ENCODE peak calls at places on chromosome 4, in six cellular contexts. One of them, this sample, is unnamed. For H3K4me1, the result is how much of the 10 kb centered on the place peaks cover.

GRCh38 chr4:24887881-24888430 is 24.9 kb downstream of the CCDC149 start:
- DNase-seq in sigmoid colon: no peak
- DNase-seq in left ventricle myocardium inferior: no peak
- DNase-seq in breast epithelium: no peak
- DNase-seq in heart right ventricle: no peak
- DNase-seq in SK-N-SH: no peak
- DNase-seq in this sample: no peak

GRCh38 chr4:38717604-38718003 is 53.6 kb downstream of the KLF3 start:
- DNase-seq in breast epithelium: no peak
- DNase-seq in SK-N-SH: no peak
- DNase-seq in left ventricle myocardium inferior: no peak
- DNase-seq in sigmoid colon: no peak
- DNase-seq in heart right ventricle: peak
- DNase-seq in this sample: no peak

GRCh38 chr4:37631551-37631950 is 54.6 kb downstream of the RELL1 start:
- DNase-seq in heart right ventricle: peak
- DNase-seq in breast epithelium: peak
- DNase-seq in SK-N-SH: no peak
- DNase-seq in sigmoid colon: peak
- DNase-seq in left ventricle myocardium inferior: peak
- DNase-seq in this sample: no peak

GRCh38 chr4:38004062-38004461 is 43.9 kb downstream of the PTTG2 start:
- DNase-seq in sigmoid colon: no peak
- DNase-seq in breast epithelium: no peak
- DNase-seq in left ventricle myocardium inferior: no peak
- DNase-seq in SK-N-SH: no peak
- DNase-seq in heart right ventricle: no peak
- DNase-seq in this sample: no peak

GRCh38 chr4:10066206-10066605 is 44.9 kb upstream of the SLC2A9 start:
- DNase-seq in left ventricle myocardium inferior: no peak
- DNase-seq in SK-N-SH: no peak
- DNase-seq in sigmoid colon: no peak
- DNase-seq in breast epithelium: no peak
- DNase-seq in heart right ventricle: no peak
- DNase-seq in this sample: no peak

GRCh38 chr4:73732759-73733431 is 7.5 kb upstream of the CXCL8 start:
- DNase-seq in sigmoid colon: no peak
- DNase-seq in breast epithelium: no peak
- DNase-seq in SK-N-SH: no peak
- DNase-seq in left ventricle myocardium inferior: no peak
- DNase-seq in heart right ventricle: peak
- DNase-seq in this sample: peak

GRCh38 chr4:117488692-117489091 is 403.3 kb upstream of the TRAM1L1 start:
- DNase-seq in SK-N-SH: no peak
- DNase-seq in breast epithelium: no peak
- DNase-seq in left ventricle myocardium inferior: no peak
- DNase-seq in sigmoid colon: no peak
- DNase-seq in heart right ventricle: no peak
- DNase-seq in this sample: no peak

GRCh38 chr4:178240891-178241290 is 798.7 kb upstream of the AGA start:
- DNase-seq in heart right ventricle: no peak
- DNase-seq in left ventricle myocardium inferior: no peak
- DNase-seq in SK-N-SH: no peak
- DNase-seq in sigmoid colon: no peak
- DNase-seq in breast epithelium: no peak
- DNase-seq in this sample: no peak

GRCh38 chr4:62431513-62431912 is 1231.4 kb downstream of the ADGRL3 start:
- DNase-seq in SK-N-SH: no peak
- DNase-seq in heart right ventricle: no peak
- DNase-seq in left ventricle myocardium inferior: no peak
- DNase-seq in breast epithelium: no peak
- DNase-seq in sigmoid colon: no peak
- DNase-seq in this sample: no peak

GRCh38 chr4:27915822-27916221 is 1055.2 kb downstream of the STIM2 start:
- DNase-seq in breast epithelium: no peak
- DNase-seq in SK-N-SH: no peak
- DNase-seq in sigmoid colon: no peak
- DNase-seq in left ventricle myocardium inferior: no peak
- DNase-seq in heart right ventricle: no peak
- DNase-seq in this sample: no peak

GRCh38 chr4:98518555-98519267 is 139.7 kb downstream of the TSPAN5 start:
- DNase-seq in left ventricle myocardium inferior: no peak
- DNase-seq in heart right ventricle: no peak
- DNase-seq in SK-N-SH: no peak
- DNase-seq in sigmoid colon: no peak
- DNase-seq in breast epithelium: no peak
- DNase-seq in this sample: no peak

GRCh38 chr4:184933311-184933710 is 85.0 kb upstream of the HELT start:
- DNase-seq in heart right ventricle: no peak
- DNase-seq in breast epithelium: no peak
- DNase-seq in SK-N-SH: no peak
- DNase-seq in sigmoid colon: no peak
- DNase-seq in left ventricle myocardium inferior: no peak
- DNase-seq in this sample: no peak

GRCh38 chr4:43587746-43588145 is 695.2 kb downstream of the GRXCR1 start:
- DNase-seq in left ventricle myocardium inferior: no peak
- DNase-seq in heart right ventricle: no peak
- DNase-seq in SK-N-SH: no peak
- DNase-seq in breast epithelium: no peak
- DNase-seq in sigmoid colon: no peak
- DNase-seq in this sample: no peak

GRCh38 chr4:15100994-15101695 is 98.9 kb downstream of the CPEB2 start:
- DNase-seq in left ventricle myocardium inferior: no peak
- DNase-seq in breast epithelium: no peak
- DNase-seq in SK-N-SH: no peak
- DNase-seq in heart right ventricle: no peak
- DNase-seq in sigmoid colon: no peak
- DNase-seq in this sample: peak

GRCh38 chr4:106584590-106584989 is 216.0 kb upstream of the GIMD1 start:
- DNase-seq in SK-N-SH: no peak
- DNase-seq in heart right ventricle: no peak
- DNase-seq in left ventricle myocardium inferior: no peak
- DNase-seq in sigmoid colon: no peak
- DNase-seq in breast epithelium: no peak
- DNase-seq in this sample: no peak

GRCh38 chr4:65943076-65943475 is 272.8 kb upstream of the EPHA5 start:
- DNase-seq in heart right ventricle: no peak
- DNase-seq in SK-N-SH: no peak
- DNase-seq in left ventricle myocardium inferior: no peak
- DNase-seq in breast epithelium: no peak
- DNase-seq in sigmoid colon: no peak
- DNase-seq in this sample: peak

GRCh38 chr4:8047837-8048678 is 108.4 kb upstream of the AFAP1 start:
- DNase-seq in left ventricle myocardium inferior: no peak
- DNase-seq in heart right ventricle: no peak
- DNase-seq in SK-N-SH: no peak
- DNase-seq in sigmoid colon: no peak
- DNase-seq in breast epithelium: no peak
- DNase-seq in this sample: no peak

GRCh38 chr4:1793496-1793840 is 375 bp downstream of the FGFR3 start:
- DNase-seq in left ventricle myocardium inferior: peak
- DNase-seq in sigmoid colon: no peak
- DNase-seq in SK-N-SH: peak
- DNase-seq in heart right ventricle: peak
- DNase-seq in breast epithelium: no peak
- DNase-seq in this sample: peak

GRCh38 chr4:1795304-1796195 is 2.5 kb downstream of the FGFR3 start:
- DNase-seq in breast epithelium: no peak
- DNase-seq in SK-N-SH: no peak
- DNase-seq in heart right ventricle: no peak
- DNase-seq in sigmoid colon: no peak
- DNase-seq in left ventricle myocardium inferior: no peak
- DNase-seq in this sample: no peak

GRCh38 chr4:1796486-1797204 is 3.6 kb downstream of the FGFR3 start:
- DNase-seq in SK-N-SH: no peak
- DNase-seq in left ventricle myocardium inferior: no peak
- DNase-seq in sigmoid colon: no peak
- DNase-seq in heart right ventricle: no peak
- DNase-seq in breast epithelium: no peak
- DNase-seq in this sample: no peak

GRCh38 chr4:1793940-1794808 is 1.1 kb downstream of the FGFR3 start:
- DNase-seq in breast epithelium: no peak
- DNase-seq in SK-N-SH: peak
- DNase-seq in sigmoid colon: no peak
- DNase-seq in heart right ventricle: no peak
- DNase-seq in left ventricle myocardium inferior: no peak
- DNase-seq in this sample: no peak

GRCh38 chr4:1794809-1795303 is 1.8 kb downstream of the FGFR3 start:
- DNase-seq in left ventricle myocardium inferior: no peak
- DNase-seq in breast epithelium: no peak
- DNase-seq in sigmoid colon: no peak
- DNase-seq in heart right ventricle: no peak
- DNase-seq in SK-N-SH: peak
- DNase-seq in this sample: no peak
- H3K4me3 ChIP-seq in left ventricle myocardium inferior: peak
- H3K4me3 ChIP-seq in breast epithelium: peak
- H3K4me3 ChIP-seq in sigmoid colon: peak
- H3K4me3 ChIP-seq in heart right ventricle: peak
- H3K4me3 ChIP-seq in SK-N-SH: no peak
- H3K4me3 ChIP-seq in this sample: peak

GRCh38 chr4:134906404-134907023 is 704.9 kb upstream of the PABPC4L start:
- DNase-seq in left ventricle myocardium inferior: no peak
- DNase-seq in breast epithelium: no peak
- DNase-seq in SK-N-SH: peak
- DNase-seq in heart right ventricle: no peak
- DNase-seq in sigmoid colon: no peak
- DNase-seq in this sample: peak
- H3K4me1 ChIP-seq in left ventricle myocardium inferior: under half
- H3K4me1 ChIP-seq in breast epithelium: under half
- H3K4me1 ChIP-seq in SK-N-SH: under half
- H3K4me1 ChIP-seq in heart right ventricle: under half
- H3K4me1 ChIP-seq in sigmoid colon: under half
- H3K4me1 ChIP-seq in this sample: under half

GRCh38 chr4:113586072-113586471 is 175.5 kb downstream of the CAMK2D start:
- DNase-seq in breast epithelium: no peak
- DNase-seq in heart right ventricle: no peak
- DNase-seq in sigmoid colon: no peak
- DNase-seq in SK-N-SH: no peak
- DNase-seq in left ventricle myocardium inferior: no peak
- DNase-seq in this sample: no peak

GRCh38 chr4:113587156-113587555 is 174.4 kb downstream of the CAMK2D start:
- DNase-seq in left ventricle myocardium inferior: no peak
- DNase-seq in SK-N-SH: no peak
- DNase-seq in breast epithelium: no peak
- DNase-seq in sigmoid colon: no peak
- DNase-seq in heart right ventricle: no peak
- DNase-seq in this sample: no peak

GRCh38 chr4:113588895-113589668 is 172.5 kb downstream of the CAMK2D start:
- DNase-seq in sigmoid colon: no peak
- DNase-seq in left ventricle myocardium inferior: no peak
- DNase-seq in heart right ventricle: no peak
- DNase-seq in SK-N-SH: no peak
- DNase-seq in breast epithelium: no peak
- DNase-seq in this sample: no peak

GRCh38 chr4:113584407-113585150 is 177.0 kb downstream of the CAMK2D start:
- DNase-seq in SK-N-SH: no peak
- DNase-seq in sigmoid colon: no peak
- DNase-seq in heart right ventricle: no peak
- DNase-seq in breast epithelium: no peak
- DNase-seq in left ventricle myocardium inferior: no peak
- DNase-seq in this sample: peak

DNA sequence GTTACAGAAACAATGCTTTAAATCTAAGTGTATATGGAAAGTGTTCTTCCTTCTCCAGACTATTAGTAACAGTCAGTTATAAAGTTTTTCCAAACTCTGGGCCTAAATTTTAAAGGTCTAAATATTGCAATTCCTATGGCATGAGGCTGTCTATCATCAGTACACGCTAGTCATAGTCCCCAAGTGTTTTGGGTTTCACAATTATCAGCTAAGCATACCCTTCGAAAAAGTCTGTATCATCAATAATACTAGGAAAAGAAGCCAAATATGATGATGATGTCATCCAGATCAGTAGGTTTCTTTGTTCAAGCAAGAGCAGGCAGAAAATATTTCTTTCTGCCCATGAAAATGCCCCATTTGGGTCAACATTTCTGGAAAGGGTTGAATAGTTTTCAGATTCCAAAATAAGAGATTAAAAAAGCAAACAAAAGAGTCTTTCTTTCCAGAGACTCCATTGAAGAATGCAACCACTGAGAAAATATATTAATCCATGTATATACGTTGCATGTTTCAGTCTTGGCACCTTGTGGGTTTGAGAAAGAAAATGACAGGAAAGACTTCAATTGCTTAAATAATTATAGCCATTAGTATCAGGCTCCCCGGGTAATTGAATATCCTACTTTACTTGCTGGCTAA is 173.8 kb downstream of the CAMK2D start:
- DNase-seq in breast epithelium: no peak
- DNase-seq in sigmoid colon: no peak
- DNase-seq in SK-N-SH: no peak
- DNase-seq in left ventricle myocardium inferior: no peak
- DNase-seq in heart right ventricle: no peak
- DNase-seq in this sample: no peak
- H3K27ac ChIP-seq in breast epithelium: no peak
- H3K27ac ChIP-seq in sigmoid colon: no peak
- H3K27ac ChIP-seq in SK-N-SH: no peak
- H3K27ac ChIP-seq in left ventricle myocardium inferior: peak
- H3K27ac ChIP-seq in heart right ventricle: peak
- H3K27ac ChIP-seq in this sample: peak

DNA sequence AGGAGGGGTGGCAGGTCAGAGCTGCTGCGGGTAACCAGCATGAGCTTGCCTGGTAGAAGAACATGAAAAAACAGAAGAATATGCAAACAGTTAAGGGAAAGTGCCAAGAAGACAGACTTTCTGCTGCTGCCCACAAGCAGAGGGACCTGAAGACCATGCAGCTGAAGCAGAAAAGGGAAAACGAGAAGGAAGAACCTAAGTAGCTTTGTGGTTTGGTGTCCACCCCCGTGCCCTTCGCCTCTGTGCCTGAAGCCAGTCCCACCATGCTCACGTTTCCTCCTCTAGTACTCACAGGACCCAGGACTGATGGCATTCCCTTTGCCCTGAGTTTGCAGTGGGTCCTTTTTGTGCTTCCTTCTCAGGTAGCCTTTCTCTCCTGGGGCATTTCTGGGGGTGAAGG is 62.8 kb downstream of the UBA6 start:
- DNase-seq in breast epithelium: no peak
- DNase-seq in sigmoid colon: no peak
- DNase-seq in SK-N-SH: no peak
- DNase-seq in left ventricle myocardium inferior: no peak
- DNase-seq in heart right ventricle: no peak
- DNase-seq in this sample: no peak
- H3K4me3 ChIP-seq in breast epithelium: no peak
- H3K4me3 ChIP-seq in sigmoid colon: no peak
- H3K4me3 ChIP-seq in SK-N-SH: no peak
- H3K4me3 ChIP-seq in left ventricle myocardium inferior: no peak
- H3K4me3 ChIP-seq in heart right ventricle: no peak
- H3K4me3 ChIP-seq in this sample: no peak

DNA sequence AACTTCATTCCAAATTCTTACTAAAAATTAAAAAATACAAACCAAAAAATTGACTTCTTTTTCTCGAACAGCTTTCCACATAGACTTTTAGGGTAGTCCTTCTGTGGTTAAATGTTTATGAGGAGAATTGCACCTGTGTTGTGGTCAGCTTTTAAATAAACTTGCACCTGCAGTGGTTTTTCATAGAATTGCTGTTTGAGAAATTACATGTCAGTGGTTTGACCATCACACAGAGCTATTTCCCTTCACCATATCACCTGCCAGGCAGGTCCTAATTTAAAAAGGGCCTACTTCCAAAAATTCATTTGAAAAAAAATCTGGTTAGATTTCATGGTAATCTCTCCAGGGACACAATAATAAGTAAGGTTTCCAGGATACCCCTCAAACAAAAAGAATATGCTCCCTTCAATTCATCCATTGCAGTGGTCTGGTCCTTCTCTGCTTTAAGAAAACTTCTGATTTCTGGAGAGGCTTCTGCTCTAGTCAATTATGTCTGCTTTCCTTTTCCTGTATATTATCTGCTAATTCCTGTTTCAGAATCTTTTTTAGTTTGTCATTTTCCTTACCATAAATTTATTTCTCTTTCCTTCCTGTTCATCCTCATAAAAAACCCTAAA is 9.8 kb upstream of the UTP3 start:
- DNase-seq in SK-N-SH: no peak
- DNase-seq in heart right ventricle: no peak
- DNase-seq in sigmoid colon: no peak
- DNase-seq in breast epithelium: no peak
- DNase-seq in left ventricle myocardium inferior: no peak
- DNase-seq in this sample: no peak
- H3K4me1 ChIP-seq in SK-N-SH: under half
- H3K4me1 ChIP-seq in heart right ventricle: under half
- H3K4me1 ChIP-seq in sigmoid colon: under half
- H3K4me1 ChIP-seq in breast epithelium: under half
- H3K4me1 ChIP-seq in left ventricle myocardium inferior: under half
- H3K4me1 ChIP-seq in this sample: under half

This sample was measured in cardiac muscle cell.